ENCODE peak calls at places on chromosomes 13 and 19, in four cellular contexts. U is mesenchymal stem cell, D is neural progenitor cell, E is PC-9. J is an unnamed sample.
A peak's percentile ranks its signal among the peaks of the same experiment; 100 is the strongest.

GRCh38 chr13:110881811-110882210 is 33.1 kb downstream of the ANKRD10 start:
- DNase-seq in E (no peak), D (no peak), U (no peak), J (no peak)

GRCh38 chr19:38263696-38264485 is 482 bp upstream of the SPINT2 start:
- DNase-seq in U (peak; percentile 70), D (no peak), E (peak; percentile 99), J (peak; percentile 45)

GRCh38 chr13:47679391-47679790 is 321.7 kb downstream of the SUCLA2 start:
- DNase-seq in U (peak; percentile 79), D (no peak), E (no peak), J (peak; percentile 59)

GRCh38 chr19:18804643-18805042 is 13.5 kb upstream of the COMP start:
- DNase-seq in U (no peak), E (no peak), D (no peak), J (no peak)

GRCh38 chr13:110254151-110254679 is 52.7 kb downstream of the COL4A1 start:
- DNase-seq in D (no peak), U (peak; percentile 86), E (no peak), J (peak; percentile 46)

GRCh38 chr13:21677075-21677628 is 6.3 kb downstream of the FGF9 start:
- DNase-seq in D (no peak), U (no peak), E (no peak), J (no peak)

GRCh38 chr13:101989798-101990350 is 412.0 kb downstream of the FGF14 start:
- DNase-seq in E (no peak), D (no peak), U (no peak), J (no peak)

GRCh38 chr13:49441312-49441711 is 2.6 kb downstream of the CAB39L start:
- DNase-seq in U (no peak), E (no peak), D (no peak), J (no peak)

GRCh38 chr19:19817357-19817756 is 4.2 kb downstream of the ZNF506 start:
- DNase-seq in D (no peak), U (no peak), E (no peak), J (no peak)

GRCh38 chr13:103222683-103223082 is 156.5 kb upstream of the SLC10A2 start:
- DNase-seq in D (no peak), U (no peak), E (no peak), J (no peak)

GRCh38 chr19:36821758-36822157 is 16.4 kb downstream of the ZNF790 start:
- DNase-seq in E (no peak), U (no peak), D (no peak), J (no peak)

GRCh38 chr13:27355894-27356293 is 68.5 kb upstream of the GTF3A start:
- DNase-seq in E (no peak), D (peak; percentile 79), U (no peak), J (no peak)

GRCh38 chr13:23467048-23467931 is 33.8 kb upstream of the SACS start:
- DNase-seq in D (peak; percentile 21), E (no peak), U (peak; percentile 9), J (peak; percentile 43)

GRCh38 chr13:84570831-84571230 is 688.6 kb upstream of the SLITRK1 start:
- DNase-seq in D (no peak), U (no peak), E (no peak), J (peak; percentile 63)

GRCh38 chr19:4183967-4184717 is 1.7 kb downstream of the ANKRD24 start:
- DNase-seq in U (no peak), D (peak; percentile 42), E (no peak), J (no peak)

GRCh38 chr13:41562083-41562482 is 104.7 kb downstream of the RGCC start:
- DNase-seq in E (peak; percentile 18), D (no peak), U (peak; percentile 69), J (peak; percentile 92)

GRCh38 chr13:40585911-40586471 is 80.5 kb downstream of the FOXO1 start:
- DNase-seq in E (no peak), D (no peak), U (no peak), J (no peak)

GRCh38 chr13:36302289-36302688 is 4.7 kb upstream of the CCDC169 start:
- DNase-seq in U (no peak), E (no peak), D (no peak), J (no peak)

GRCh38 chr19:48683349-48683748 is 10.5 kb upstream of the NTN5 start:
- DNase-seq in E (no peak), D (no peak), U (no peak), J (peak; percentile 19)

GRCh38 chr19:12665646-12666304 is 767 bp downstream of the MAN2B1 start:
- DNase-seq in D (no peak), E (no peak), U (no peak), J (peak; percentile 10)

GRCh38 chr13:53513199-53513598 is 484.6 kb downstream of the OLFM4 start:
- DNase-seq in D (no peak), E (no peak), U (no peak), J (no peak)

GRCh38 chr13:97855570-97855970 is 97.9 kb upstream of the IPO5 start:
- DNase-seq in U (peak; percentile 87), E (peak; percentile 27), D (peak; percentile 88), J (peak; percentile 86)

GRCh38 chr19:48985711-48986110 is 7.4 kb downstream of the GYS1 start:
- DNase-seq in U (no peak), E (no peak), D (no peak), J (no peak)

GRCh38 chr19:5953680-5954213 is 24.2 kb downstream of the RANBP3 start:
- DNase-seq in E (no peak), D (no peak), U (peak; percentile 30), J (no peak)

GRCh38 chr13:35484384-35484783 is 7.9 kb upstream of the MAB21L1 start:
- DNase-seq in E (no peak), D (no peak), U (no peak), J (no peak)

GRCh38 chr19:21362291-21362690 is 3.5 kb downstream of the ZNF738 start:
- DNase-seq in U (no peak), D (no peak), E (no peak), J (no peak)

GRCh38 chr19:23772668-23773063 is 14.0 kb upstream of the ZNF681 start:
- DNase-seq in D (no peak), E (no peak), U (no peak), J (no peak)
- H3K4me2 ChIP-seq in D (no peak overlapping the region), E (no peak overlapping the region), U (no peak overlapping the region), J (no peak overlapping the region)

DNA sequence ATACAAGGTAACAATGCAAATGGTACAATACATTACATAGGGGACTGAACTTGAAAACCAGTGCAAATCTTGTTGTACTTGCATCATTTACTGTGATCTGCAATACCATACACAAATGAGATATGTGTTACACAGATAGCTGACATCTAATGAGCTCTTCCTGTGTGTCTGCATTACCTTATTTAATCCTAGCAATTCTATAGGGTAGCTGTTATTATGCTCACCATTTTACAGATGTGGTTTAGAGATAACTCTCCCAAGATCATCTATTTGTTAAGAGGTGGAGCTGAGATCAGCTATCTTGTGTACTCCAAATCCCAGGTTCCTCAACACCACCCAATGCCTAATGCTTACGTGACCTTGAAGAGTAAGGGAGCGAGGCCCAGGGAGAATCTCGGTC is 21.4 kb upstream of the SERP2 start:
- DNase-seq in E (no peak), U (no peak), D (no peak), J (no peak)
- H3K4me2 ChIP-seq in E (no peak overlapping the region), U (no peak overlapping the region), D (no peak overlapping the region), J (no peak overlapping the region)

GRCh38 chr13:71144883-71145282 is 722.1 kb downstream of the DACH1 start:
- DNase-seq in U (no peak), D (no peak), E (no peak), J (no peak)

GRCh38 chr13:71149498-71150363 is 717.3 kb downstream of the DACH1 start:
- DNase-seq in E (no peak), U (no peak), D (no peak), J (no peak)

GRCh38 chr13:71148391-71148790 is 718.6 kb downstream of the DACH1 start:
- DNase-seq in U (no peak), E (no peak), D (peak; percentile 72), J (no peak)
- H3K4me2 ChIP-seq in U (no peak overlapping the region), E (no peak overlapping the region), D (peak overlapping the region; percentile 79), J (no peak overlapping the region)

DNA sequence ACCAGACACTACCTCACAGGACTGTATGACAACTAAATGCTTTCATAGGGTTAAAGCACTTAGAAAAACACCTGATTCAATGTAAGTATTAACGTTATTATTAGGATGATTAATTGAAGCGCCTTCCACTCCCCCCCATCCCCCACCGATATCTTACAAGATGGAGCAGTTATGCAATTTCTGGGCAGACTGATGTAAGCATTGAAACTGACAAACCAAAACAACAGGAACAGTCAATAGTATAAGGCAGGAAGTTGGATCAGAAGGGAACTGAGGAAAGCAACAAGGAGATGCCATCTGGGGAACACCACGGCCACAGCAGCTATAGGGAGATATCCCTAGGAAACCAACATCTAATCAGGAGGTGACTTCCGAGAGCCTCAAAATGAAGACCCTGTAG is 3.8 kb downstream of the LCP1 start:
- DNase-seq in D (no peak), U (no peak), E (no peak), J (no peak)
- H3K4me2 ChIP-seq in D (no peak overlapping the region), U (no peak overlapping the region), E (no peak overlapping the region), J (no peak overlapping the region)

DNA sequence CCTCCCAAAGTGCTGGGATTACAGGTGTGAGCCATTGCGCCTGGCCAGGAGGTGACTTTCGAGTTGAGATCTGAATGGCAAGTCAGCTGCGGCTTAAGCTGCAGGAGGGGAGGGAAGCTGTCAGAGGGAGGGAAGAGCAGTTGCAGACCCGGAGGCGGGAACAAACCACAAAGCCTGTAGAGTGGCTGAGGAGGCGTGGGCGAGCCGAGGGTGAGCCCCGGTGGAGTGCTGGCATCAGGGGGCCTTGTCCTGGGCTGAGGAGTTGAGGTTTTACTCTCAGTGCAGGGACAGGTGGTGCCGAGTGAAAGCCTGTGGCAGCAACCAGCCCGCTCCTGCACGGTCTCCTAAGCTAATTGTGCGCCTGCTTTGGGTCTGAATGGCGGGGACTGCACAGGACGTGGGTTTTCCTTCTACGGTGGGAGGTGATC is 24.2 kb downstream of the PPP1R37 start:
- DNase-seq in E (no peak), D (peak; percentile 63), U (peak; percentile 40), J (peak; percentile 20)
- H3K4me2 ChIP-seq in E (no peak overlapping the region), D (peak overlapping the region; percentile 52), U (no peak overlapping the region), J (no peak overlapping the region)